ENCODE peak calls at places on chromosomes 3 and 15, in six cellular contexts. U is mammary epithelial cell, R is dorsolateral prefrontal cortex, L is brain microvascular endothelial cell, P is WERI-Rb-1, I is GM12865. O is an unnamed sample.

GRCh38 chr3:66858656-66859381 is 139.3 kb upstream of the KBTBD8 start:
- DNase-seq in U (no peak), R (no peak), L (no peak), P (peak; percentile 24), I (peak; percentile 1), O (no peak)

GRCh38 chr3:133573054-133573628 is 345 bp upstream of the CDV3 start:
- DNase-seq in U (peak; percentile 100), R (peak; percentile 100), L (peak; percentile 100), P (peak; percentile 100), I (peak; percentile 100), O (peak; percentile 100)

GRCh38 chr3:129562803-129563202 is 19.8 kb downstream of the H1-8 start:
- DNase-seq in U (no peak), R (no peak), L (no peak), P (no peak), I (no peak), O (no peak)

GRCh38 chr3:69322110-69322509 is 63.8 kb downstream of the FRMD4B start:
- DNase-seq in U (no peak), R (no peak), L (no peak), P (no peak), I (no peak), O (no peak)

GRCh38 chr15:76994971-76995945 is at the start of gene PSTPIP1:
- DNase-seq in U (peak; percentile 43), R (peak; percentile 43), L (no peak), P (no peak), I (peak; percentile 81), O (no peak)

GRCh38 chr3:64187065-64187959 is 38.0 kb downstream of the PRICKLE2 start:
- DNase-seq in U (peak; percentile 92), R (peak; percentile 56), L (peak; percentile 98), P (peak; percentile 37), I (no peak), O (peak; percentile 97)

GRCh38 chr3:46663611-46664135 is 29.8 kb downstream of the ALS2CL start:
- DNase-seq in U (no peak), R (peak; percentile 9), L (no peak), P (no peak), I (no peak), O (no peak)

GRCh38 chr3:27630892-27631291 is 91.2 kb downstream of the EOMES start:
- DNase-seq in U (peak; percentile 63), R (no peak), L (no peak), P (no peak), I (peak; percentile 22), O (no peak)

GRCh38 chr15:67899596-67900283 is 59.9 kb upstream of the RNU6-1 start:
- DNase-seq in U (no peak), R (no peak), L (no peak), P (no peak), I (no peak), O (no peak)

GRCh38 chr3:134713673-134714072 is 62.9 kb upstream of the KY start:
- DNase-seq in U (no peak), R (no peak), L (no peak), P (no peak), I (no peak), O (no peak)

GRCh38 chr3:131541288-131541687 is 38.5 kb upstream of the MRPL3 start:
- DNase-seq in U (no peak), R (no peak), L (no peak), P (no peak), I (no peak), O (no peak)

GRCh38 chr15:89101302-89102191 is 13.3 kb downstream of the ABHD2 start:
- DNase-seq in U (peak; percentile 98), R (no peak), L (peak; percentile 96), P (no peak), I (peak; percentile 42), O (peak; percentile 97)

GRCh38 chr15:52440414-52440813 is 88.3 kb downstream of the MYO5A start:
- DNase-seq in U (peak; percentile 86), R (no peak), L (peak; percentile 21), P (no peak), I (no peak), O (no peak)

GRCh38 chr3:194279106-194279505 is 72.0 kb downstream of the CPN2 start:
- DNase-seq in U (no peak), R (no peak), L (no peak), P (no peak), I (no peak), O (no peak)

GRCh38 chr3:169869484-169870304 is at the start of gene LRRC31:
- DNase-seq in U (no peak), R (no peak), L (no peak), P (no peak), I (no peak), O (no peak)

GRCh38 chr15:34084086-34084485 is 17.6 kb downstream of the EMC7 start:
- DNase-seq in U (no peak), R (peak; percentile 53), L (no peak), P (no peak), I (no peak), O (peak; percentile 46)

GRCh38 chr15:46309914-46310313 is 675.1 kb downstream of the SQOR start:
- DNase-seq in U (no peak), R (no peak), L (no peak), P (peak; percentile 46), I (peak; percentile 28), O (no peak)

GRCh38 chr15:46304320-46304719 is 669.5 kb downstream of the SQOR start:
- DNase-seq in U (no peak), R (no peak), L (no peak), P (peak; percentile 55), I (no peak), O (no peak)
- TF ChIP-seq CTCF in U (no peak), R (peak; percentile 14), L (peak; percentile 54), P (peak; percentile 63), I (peak; percentile 31), O (peak; percentile 31)

GRCh38 chr3:151460774-151461450 is at the start of gene IGSF10:
- DNase-seq in U (no peak), R (no peak), L (no peak), P (peak; percentile 8), I (no peak), O (peak; percentile 41)
- H3K4me3 ChIP-seq in U (peak within 1 kb of the TSS; percentile 27), R (peak within 1 kb of the TSS; percentile 42), L (peak within 1 kb of the TSS; percentile 60), P (no peak within 1 kb of the TSS), I (no peak within 1 kb of the TSS), O (peak within 1 kb of the TSS; percentile 63)

GRCh38 chr15:41562258-41562657 is 3.2 kb downstream of the TYRO3 start:
- DNase-seq in U (no peak), R (no peak), L (no peak), P (no peak), I (no peak), O (peak; percentile 34)

GRCh38 chr15:41562784-41563198 is 3.8 kb downstream of the TYRO3 start:
- DNase-seq in U (no peak), R (no peak), L (no peak), P (peak; percentile 79), I (no peak), O (peak; percentile 69)

GRCh38 chr15:41561104-41561776 is 2.2 kb downstream of the TYRO3 start:
- DNase-seq in U (no peak), R (peak; percentile 46), L (no peak), P (no peak), I (no peak), O (no peak)

GRCh38 chr15:41559489-41560177 is 621 bp downstream of the TYRO3 start:
- DNase-seq in U (no peak), R (peak; percentile 58), L (no peak), P (no peak), I (no peak), O (no peak)

DNA sequence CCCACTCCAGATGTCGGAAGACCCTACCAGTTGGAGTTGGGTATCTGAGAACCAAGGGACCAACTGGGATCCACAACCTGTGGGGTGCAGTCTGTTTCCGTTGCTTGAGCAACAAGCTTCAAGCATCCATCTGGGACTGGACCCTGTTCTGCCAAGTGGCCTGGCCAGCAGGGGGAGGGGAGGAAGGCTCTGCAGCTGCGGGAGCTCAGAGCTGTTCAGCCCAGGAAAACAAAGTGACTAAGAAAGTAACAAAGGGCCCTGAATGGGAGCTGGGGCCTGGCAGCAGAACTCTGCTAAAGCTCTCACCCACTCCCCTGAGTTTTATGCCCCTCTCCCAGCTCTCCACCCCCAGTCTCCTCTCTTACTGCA is 2.7 kb downstream of the TYRO3 start:
- DNase-seq in U (no peak), R (peak; percentile 92), L (peak; percentile 43), P (peak; percentile 62), I (no peak), O (peak; percentile 85)
- TF ChIP-seq CTCF in U (no peak), R (peak; percentile 42), L (peak; percentile 57), P (peak; percentile 39), I (no peak), O (peak; percentile 21)

GRCh38 chr15:26970712-26971210 is at the start of gene GABRG3:
- DNase-seq in U (no peak), R (peak; percentile 40), L (no peak), P (peak; percentile 81), I (no peak), O (no peak)
- H3K4me3 ChIP-seq in U (no peak within 1 kb of the TSS), R (peak within 1 kb of the TSS; percentile 47), L (peak within 1 kb of the TSS; percentile 39), P (peak within 1 kb of the TSS; percentile 48), I (no peak within 1 kb of the TSS), O (no peak within 1 kb of the TSS)